ENCODE peak calls at places on chromosome 22, in eight cellular contexts. One of them, this sample, is unnamed.

GRCh38 chr22:36457688-36458450 is 23.6 kb downstream of the TXN2 start:
- DNase-seq in activated T-helper 9 cell treated with anti-CD3 and anti-CD28 coated beads, Interleukin-2, amount 50 U/mL, for 16 hours: no peak
- DNase-seq in transverse colon: no peak
- DNase-seq in esophagus squamous epithelium: no peak
- DNase-seq in GM19239: no peak
- DNase-seq in GDM1: no peak
- DNase-seq in stimulated activated CD8-positive, alpha-beta memory T cell treated with anti-CD3 and anti-CD28 coated beads, Interleukin-12 subunit alpha, Interleukin-12 subunit beta, amount 100 ng/mL, for 1 hour: no peak
- DNase-seq in EH: peak
- DNase-seq in this sample: peak

GRCh38 chr22:31585161-31585859 is 76.7 kb downstream of the PISD start:
- DNase-seq in activated T-helper 9 cell treated with anti-CD3 and anti-CD28 coated beads, Interleukin-2, amount 50 U/mL, for 16 hours: no peak
- DNase-seq in transverse colon: no peak
- DNase-seq in esophagus squamous epithelium: no peak
- DNase-seq in GM19239: no peak
- DNase-seq in GDM1: no peak
- DNase-seq in stimulated activated CD8-positive, alpha-beta memory T cell treated with anti-CD3 and anti-CD28 coated beads, Interleukin-12 subunit alpha, Interleukin-12 subunit beta, amount 100 ng/mL, for 1 hour: no peak
- DNase-seq in EH: peak
- DNase-seq in this sample: no peak

GRCh38 chr22:38652858-38653257 is 3.3 kb downstream of the FAM227A start:
- DNase-seq in activated T-helper 9 cell treated with anti-CD3 and anti-CD28 coated beads, Interleukin-2, amount 50 U/mL, for 16 hours: no peak
- DNase-seq in transverse colon: peak
- DNase-seq in esophagus squamous epithelium: no peak
- DNase-seq in GM19239: no peak
- DNase-seq in GDM1: no peak
- DNase-seq in stimulated activated CD8-positive, alpha-beta memory T cell treated with anti-CD3 and anti-CD28 coated beads, Interleukin-12 subunit alpha, Interleukin-12 subunit beta, amount 100 ng/mL, for 1 hour: no peak
- DNase-seq in EH: no peak
- DNase-seq in this sample: no peak

GRCh38 chr22:46681010-46681409 is 57.0 kb downstream of the CERK start:
- DNase-seq in activated T-helper 9 cell treated with anti-CD3 and anti-CD28 coated beads, Interleukin-2, amount 50 U/mL, for 16 hours: no peak
- DNase-seq in transverse colon: no peak
- DNase-seq in esophagus squamous epithelium: no peak
- DNase-seq in GM19239: no peak
- DNase-seq in GDM1: no peak
- DNase-seq in stimulated activated CD8-positive, alpha-beta memory T cell treated with anti-CD3 and anti-CD28 coated beads, Interleukin-12 subunit alpha, Interleukin-12 subunit beta, amount 100 ng/mL, for 1 hour: no peak
- DNase-seq in EH: no peak
- DNase-seq in this sample: no peak

GRCh38 chr22:33829549-33830280 is 90.6 kb downstream of the LARGE1 start:
- DNase-seq in activated T-helper 9 cell treated with anti-CD3 and anti-CD28 coated beads, Interleukin-2, amount 50 U/mL, for 16 hours: no peak
- DNase-seq in transverse colon: no peak
- DNase-seq in esophagus squamous epithelium: no peak
- DNase-seq in GM19239: no peak
- DNase-seq in GDM1: no peak
- DNase-seq in stimulated activated CD8-positive, alpha-beta memory T cell treated with anti-CD3 and anti-CD28 coated beads, Interleukin-12 subunit alpha, Interleukin-12 subunit beta, amount 100 ng/mL, for 1 hour: no peak
- DNase-seq in EH: no peak
- DNase-seq in this sample: no peak

GRCh38 chr22:39520874-39521857 is 804 bp downstream of the ATF4 start:
- DNase-seq in activated T-helper 9 cell treated with anti-CD3 and anti-CD28 coated beads, Interleukin-2, amount 50 U/mL, for 16 hours: peak
- DNase-seq in transverse colon: peak
- DNase-seq in esophagus squamous epithelium: no peak
- DNase-seq in GM19239: no peak
- DNase-seq in GDM1: peak
- DNase-seq in stimulated activated CD8-positive, alpha-beta memory T cell treated with anti-CD3 and anti-CD28 coated beads, Interleukin-12 subunit alpha, Interleukin-12 subunit beta, amount 100 ng/mL, for 1 hour: peak
- DNase-seq in EH: peak
- DNase-seq in this sample: peak

GRCh38 chr22:19058713-19059451 is 63.3 kb downstream of the DGCR2 start:
- DNase-seq in activated T-helper 9 cell treated with anti-CD3 and anti-CD28 coated beads, Interleukin-2, amount 50 U/mL, for 16 hours: no peak
- DNase-seq in transverse colon: no peak
- DNase-seq in esophagus squamous epithelium: no peak
- DNase-seq in GM19239: no peak
- DNase-seq in GDM1: no peak
- DNase-seq in stimulated activated CD8-positive, alpha-beta memory T cell treated with anti-CD3 and anti-CD28 coated beads, Interleukin-12 subunit alpha, Interleukin-12 subunit beta, amount 100 ng/mL, for 1 hour: no peak
- DNase-seq in EH: no peak
- DNase-seq in this sample: no peak

GRCh38 chr22:37747090-37747714 is 50.4 kb downstream of the TRIOBP start:
- DNase-seq in activated T-helper 9 cell treated with anti-CD3 and anti-CD28 coated beads, Interleukin-2, amount 50 U/mL, for 16 hours: no peak
- DNase-seq in transverse colon: no peak
- DNase-seq in esophagus squamous epithelium: no peak
- DNase-seq in GM19239: no peak
- DNase-seq in GDM1: no peak
- DNase-seq in stimulated activated CD8-positive, alpha-beta memory T cell treated with anti-CD3 and anti-CD28 coated beads, Interleukin-12 subunit alpha, Interleukin-12 subunit beta, amount 100 ng/mL, for 1 hour: no peak
- DNase-seq in EH: peak
- DNase-seq in this sample: peak

This sample was measured in M059J.